ENCODE peak calls at places on chromosomes 4 and X, in nine cellular contexts. One of them, this sample, is unnamed.

GRCh38 chr4:100188829-100189228 is 1.4 kb downstream of the DDIT4L start:
- DNase-seq in tibial artery: no peak
- DNase-seq in AG10803: no peak
- DNase-seq in OCI-LY7: no peak
- DNase-seq in sigmoid colon: no peak
- DNase-seq in endothelial cell of umbilical vein: no peak
- DNase-seq in HCT116: no peak
- DNase-seq in K562: no peak
- DNase-seq in A549: no peak
- DNase-seq in this sample: no peak

GRCh38 chr4:158996669-158997074 is 106.2 kb upstream of the RAPGEF2 start:
- DNase-seq in HCT116: peak
- DNase-seq in sigmoid colon: no peak
- DNase-seq in K562: no peak
- DNase-seq in A549: peak
- DNase-seq in OCI-LY7: no peak
- DNase-seq in tibial artery: no peak
- DNase-seq in endothelial cell of umbilical vein: peak
- DNase-seq in AG10803: peak
- DNase-seq in this sample: peak

GRCh38 chr4:81492596-81492995 is 20.9 kb upstream of the RASGEF1B start:
- DNase-seq in A549: no peak
- DNase-seq in AG10803: no peak
- DNase-seq in endothelial cell of umbilical vein: no peak
- DNase-seq in sigmoid colon: no peak
- DNase-seq in OCI-LY7: no peak
- DNase-seq in HCT116: no peak
- DNase-seq in K562: no peak
- DNase-seq in tibial artery: no peak
- DNase-seq in this sample: no peak

GRCh38 chr4:175504316-175504715 is 307.7 kb downstream of the GPM6A start:
- DNase-seq in K562: no peak
- DNase-seq in endothelial cell of umbilical vein: no peak
- DNase-seq in HCT116: no peak
- DNase-seq in tibial artery: no peak
- DNase-seq in sigmoid colon: no peak
- DNase-seq in OCI-LY7: no peak
- DNase-seq in AG10803: peak
- DNase-seq in A549: no peak
- DNase-seq in this sample: peak

GRCh38 chrX:12895856-12896255 is 10.6 kb upstream of the TLR8 start:
- DNase-seq in AG10803: no peak
- DNase-seq in K562: no peak
- DNase-seq in HCT116: no peak
- DNase-seq in tibial artery: no peak
- DNase-seq in sigmoid colon: no peak
- DNase-seq in OCI-LY7: no peak
- DNase-seq in A549: no peak
- DNase-seq in endothelial cell of umbilical vein: peak
- DNase-seq in this sample: peak

GRCh38 chrX:1391370-1391706 is 575 bp downstream of the SLC25A6 start:
- DNase-seq in sigmoid colon: no peak
- DNase-seq in tibial artery: no peak
- DNase-seq in HCT116: no peak
- DNase-seq in A549: no peak
- DNase-seq in endothelial cell of umbilical vein: peak
- DNase-seq in OCI-LY7: no peak
- DNase-seq in K562: peak
- DNase-seq in AG10803: no peak
- DNase-seq in this sample: no peak

GRCh38 chr4:53767503-53767902 is 176.2 kb upstream of the LNX1 start:
- DNase-seq in AG10803: peak
- DNase-seq in OCI-LY7: no peak
- DNase-seq in sigmoid colon: no peak
- DNase-seq in endothelial cell of umbilical vein: no peak
- DNase-seq in tibial artery: no peak
- DNase-seq in A549: no peak
- DNase-seq in K562: no peak
- DNase-seq in HCT116: no peak
- DNase-seq in this sample: peak

GRCh38 chr4:172011196-172011595 is 198.0 kb downstream of the GALNTL6 start:
- DNase-seq in A549: no peak
- DNase-seq in OCI-LY7: no peak
- DNase-seq in AG10803: no peak
- DNase-seq in sigmoid colon: no peak
- DNase-seq in endothelial cell of umbilical vein: no peak
- DNase-seq in HCT116: no peak
- DNase-seq in tibial artery: no peak
- DNase-seq in K562: no peak
- DNase-seq in this sample: no peak

GRCh38 chr4:73418677-73419076 is 14.6 kb downstream of the ALB start:
- DNase-seq in K562: no peak
- DNase-seq in sigmoid colon: no peak
- DNase-seq in AG10803: no peak
- DNase-seq in OCI-LY7: no peak
- DNase-seq in tibial artery: no peak
- DNase-seq in endothelial cell of umbilical vein: no peak
- DNase-seq in HCT116: no peak
- DNase-seq in A549: no peak
- DNase-seq in this sample: no peak

GRCh38 chr4:120683902-120684540 is 238.5 kb downstream of the PRDM5 start:
- DNase-seq in endothelial cell of umbilical vein: peak
- DNase-seq in sigmoid colon: no peak
- DNase-seq in K562: no peak
- DNase-seq in AG10803: no peak
- DNase-seq in HCT116: no peak
- DNase-seq in A549: no peak
- DNase-seq in tibial artery: no peak
- DNase-seq in OCI-LY7: no peak
- DNase-seq in this sample: no peak

GRCh38 chrX:11934089-11934488 is 176.1 kb downstream of the MSL3 start:
- DNase-seq in sigmoid colon: no peak
- DNase-seq in tibial artery: no peak
- DNase-seq in A549: no peak
- DNase-seq in OCI-LY7: no peak
- DNase-seq in K562: no peak
- DNase-seq in HCT116: no peak
- DNase-seq in AG10803: no peak
- DNase-seq in endothelial cell of umbilical vein: no peak
- DNase-seq in this sample: no peak

GRCh38 chr4:128800305-128800704 is 9.2 kb upstream of the JADE1 start:
- DNase-seq in tibial artery: no peak
- DNase-seq in sigmoid colon: no peak
- DNase-seq in endothelial cell of umbilical vein: no peak
- DNase-seq in A549: no peak
- DNase-seq in OCI-LY7: no peak
- DNase-seq in HCT116: no peak
- DNase-seq in K562: no peak
- DNase-seq in AG10803: no peak
- DNase-seq in this sample: no peak

GRCh38 chrX:94751611-94752010 is 1077.6 kb downstream of the FAM133A start:
- DNase-seq in OCI-LY7: no peak
- DNase-seq in A549: no peak
- DNase-seq in K562: no peak
- DNase-seq in sigmoid colon: no peak
- DNase-seq in endothelial cell of umbilical vein: no peak
- DNase-seq in AG10803: no peak
- DNase-seq in HCT116: no peak
- DNase-seq in tibial artery: no peak
- DNase-seq in this sample: no peak

GRCh38 chrX:44253573-44253942 is 89.9 kb downstream of the EFHC2 start:
- DNase-seq in sigmoid colon: no peak
- DNase-seq in AG10803: no peak
- DNase-seq in K562: no peak
- DNase-seq in A549: no peak
- DNase-seq in tibial artery: no peak
- DNase-seq in endothelial cell of umbilical vein: no peak
- DNase-seq in OCI-LY7: no peak
- DNase-seq in HCT116: no peak
- DNase-seq in this sample: no peak
- H3K4me3 ChIP-seq in sigmoid colon: no peak
- H3K4me3 ChIP-seq in AG10803: no peak
- H3K4me3 ChIP-seq in K562: no peak
- H3K4me3 ChIP-seq in A549: no peak
- H3K4me3 ChIP-seq in tibial artery: peak
- H3K4me3 ChIP-seq in endothelial cell of umbilical vein: no peak
- H3K4me3 ChIP-seq in OCI-LY7: no peak
- H3K4me3 ChIP-seq in HCT116: no peak
- H3K4me3 ChIP-seq in this sample: no peak

DNA sequence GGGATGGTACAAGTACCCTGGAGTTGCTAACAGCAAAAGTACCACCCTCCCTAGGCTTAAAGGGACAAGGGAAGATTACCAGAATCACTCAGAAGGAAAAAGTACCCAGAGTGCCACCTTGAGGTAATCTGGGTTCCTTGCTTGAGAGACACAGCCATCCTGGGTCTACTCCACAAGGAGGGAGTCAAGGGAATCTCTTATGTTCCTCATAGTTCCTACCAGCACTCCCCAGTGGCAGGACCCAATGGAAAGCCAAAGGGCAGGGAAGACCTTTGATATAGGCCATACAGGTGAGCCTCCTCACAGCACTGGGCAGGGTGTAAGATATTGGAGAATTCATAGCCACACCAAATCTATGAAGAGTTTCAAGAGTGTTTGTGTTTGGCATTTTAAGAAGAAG is 5.7 kb downstream of the IL2 start:
- DNase-seq in OCI-LY7: peak
- DNase-seq in sigmoid colon: no peak
- DNase-seq in endothelial cell of umbilical vein: no peak
- DNase-seq in K562: peak
- DNase-seq in AG10803: peak
- DNase-seq in A549: peak
- DNase-seq in HCT116: peak
- DNase-seq in tibial artery: no peak
- DNase-seq in this sample: peak
- TF ChIP-seq CTCF in OCI-LY7: peak
- TF ChIP-seq CTCF in sigmoid colon: no peak
- TF ChIP-seq CTCF in endothelial cell of umbilical vein: peak
- TF ChIP-seq CTCF in K562: peak
- TF ChIP-seq CTCF in AG10803: peak
- TF ChIP-seq CTCF in A549: no peak
- TF ChIP-seq CTCF in HCT116: peak
- TF ChIP-seq CTCF in tibial artery: no peak
- TF ChIP-seq CTCF in this sample: peak

GRCh38 chrX:130295519-130296314 is 27.0 kb upstream of the ZNF280C start:
- DNase-seq in HCT116: no peak
- DNase-seq in A549: no peak
- DNase-seq in sigmoid colon: no peak
- DNase-seq in AG10803: no peak
- DNase-seq in K562: no peak
- DNase-seq in endothelial cell of umbilical vein: no peak
- DNase-seq in OCI-LY7: no peak
- DNase-seq in tibial artery: no peak
- DNase-seq in this sample: peak

GRCh38 chrX:130301405-130301804 is 32.7 kb upstream of the ZNF280C start:
- DNase-seq in HCT116: no peak
- DNase-seq in sigmoid colon: no peak
- DNase-seq in A549: no peak
- DNase-seq in endothelial cell of umbilical vein: no peak
- DNase-seq in AG10803: no peak
- DNase-seq in tibial artery: no peak
- DNase-seq in K562: no peak
- DNase-seq in OCI-LY7: no peak
- DNase-seq in this sample: no peak

GRCh38 chrX:130300010-130300282 is 31.2 kb upstream of the ZNF280C start:
- DNase-seq in AG10803: no peak
- DNase-seq in OCI-LY7: no peak
- DNase-seq in sigmoid colon: no peak
- DNase-seq in tibial artery: no peak
- DNase-seq in A549: no peak
- DNase-seq in HCT116: no peak
- DNase-seq in K562: no peak
- DNase-seq in endothelial cell of umbilical vein: no peak
- DNase-seq in this sample: no peak

GRCh38 chrX:130296743-130297142 is 28.0 kb upstream of the ZNF280C start:
- DNase-seq in A549: no peak
- DNase-seq in K562: no peak
- DNase-seq in OCI-LY7: no peak
- DNase-seq in endothelial cell of umbilical vein: peak
- DNase-seq in tibial artery: no peak
- DNase-seq in HCT116: no peak
- DNase-seq in AG10803: no peak
- DNase-seq in sigmoid colon: no peak
- DNase-seq in this sample: peak

DNA sequence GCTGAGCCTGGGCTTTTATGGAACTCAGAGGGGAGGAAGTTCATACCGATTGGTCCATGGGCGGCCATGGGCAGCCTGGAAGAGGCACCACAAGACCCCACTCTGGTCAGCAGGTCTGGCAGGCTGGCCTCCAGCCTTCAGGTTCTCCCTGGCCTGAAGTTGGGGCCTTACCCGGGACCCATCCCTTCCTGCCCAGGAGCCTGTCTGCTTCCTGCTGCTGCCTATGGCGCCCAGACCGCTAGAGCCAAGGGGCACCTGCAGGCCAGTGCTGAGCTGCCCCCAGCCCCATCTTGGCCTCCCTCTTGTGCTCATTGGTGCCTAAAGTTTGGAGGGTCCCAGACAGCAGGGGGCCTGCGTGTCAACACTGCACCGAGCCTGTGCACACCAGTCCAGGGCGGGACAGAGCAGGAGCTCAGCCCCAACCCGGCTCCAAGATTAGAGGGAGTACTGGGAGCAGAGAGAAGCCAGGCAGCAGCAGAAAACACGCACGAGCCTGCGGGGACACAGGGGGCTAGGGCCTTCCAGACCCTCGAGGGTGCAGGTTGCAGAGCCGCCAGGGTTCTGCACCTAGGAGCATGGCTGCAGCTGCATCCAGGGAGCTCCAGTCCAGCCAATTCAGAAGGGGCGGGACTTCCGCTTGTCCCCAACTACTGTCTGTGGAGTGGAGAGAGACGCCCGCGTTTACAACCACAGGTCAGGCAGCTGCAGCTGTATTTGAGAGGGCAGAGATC is 30.7 kb upstream of the ZNF280C start:
- DNase-seq in HCT116: no peak
- DNase-seq in OCI-LY7: no peak
- DNase-seq in K562: no peak
- DNase-seq in A549: no peak
- DNase-seq in AG10803: no peak
- DNase-seq in sigmoid colon: no peak
- DNase-seq in endothelial cell of umbilical vein: no peak
- DNase-seq in tibial artery: no peak
- DNase-seq in this sample: no peak
- H3K4me3 ChIP-seq in HCT116: no peak
- H3K4me3 ChIP-seq in OCI-LY7: no peak
- H3K4me3 ChIP-seq in K562: peak
- H3K4me3 ChIP-seq in A549: no peak
- H3K4me3 ChIP-seq in AG10803: no peak
- H3K4me3 ChIP-seq in sigmoid colon: no peak
- H3K4me3 ChIP-seq in endothelial cell of umbilical vein: no peak
- H3K4me3 ChIP-seq in tibial artery: no peak
- H3K4me3 ChIP-seq in this sample: no peak

DNA sequence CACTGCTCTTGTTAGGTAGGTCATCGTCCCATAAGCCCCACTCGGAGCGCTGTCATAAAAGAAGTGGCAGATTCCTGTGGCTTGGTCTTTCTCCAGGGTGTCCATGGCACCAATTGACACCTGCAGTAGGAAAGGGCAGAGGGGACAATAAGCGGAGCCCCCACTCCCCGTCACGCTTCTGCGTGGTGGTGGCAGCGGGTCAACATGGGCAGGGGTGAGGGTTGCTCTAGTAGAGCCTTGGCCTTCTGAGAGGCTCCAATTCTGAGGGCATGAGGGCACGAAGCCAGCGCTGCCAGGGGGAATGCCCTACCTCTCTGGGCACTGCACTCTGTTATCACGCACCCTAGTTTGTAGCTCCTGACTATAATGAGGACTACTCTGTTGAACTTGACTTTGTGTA is 90.4 kb downstream of the PHKA2 start:
- DNase-seq in tibial artery: no peak
- DNase-seq in A549: no peak
- DNase-seq in endothelial cell of umbilical vein: no peak
- DNase-seq in sigmoid colon: no peak
- DNase-seq in AG10803: no peak
- DNase-seq in OCI-LY7: no peak
- DNase-seq in K562: no peak
- DNase-seq in HCT116: no peak
- DNase-seq in this sample: no peak
- TF ChIP-seq CTCF in tibial artery: no peak
- TF ChIP-seq CTCF in A549: no peak
- TF ChIP-seq CTCF in endothelial cell of umbilical vein: no peak
- TF ChIP-seq CTCF in sigmoid colon: no peak
- TF ChIP-seq CTCF in AG10803: no peak
- TF ChIP-seq CTCF in OCI-LY7: no peak
- TF ChIP-seq CTCF in K562: no peak
- TF ChIP-seq CTCF in HCT116: no peak
- TF ChIP-seq CTCF in this sample: no peak